ENCODE peak calls at places on chromosomes 12 and 14, in five cellular contexts. U, R, C, Y and B are unnamed samples. For H3K4me1, the result is how much of the 10 kb centered on the place peaks cover.

GRCh38 chr12:90280033-90280432 is 571.4 kb upstream of the ATP2B1 start:
- DNase-seq in U (no peak), R (peak), Y (no peak), C (no peak), B (no peak)

GRCh38 chr12:2138294-2138693 is 85.5 kb downstream of the CACNA1C start:
- DNase-seq in U (no peak), Y (no peak), R (no peak), C (no peak), B (no peak)

GRCh38 chr12:125330645-125331341 is 265.6 kb downstream of the AACS start:
- DNase-seq in Y (peak), U (no peak), R (peak), C (peak), B (peak)

GRCh38 chr14:23121401-23121800 is 2.3 kb upstream of the CEBPE start:
- DNase-seq in U (peak), Y (peak), R (peak), C (no peak), B (no peak)

GRCh38 chr12:76874027-76874426 is 4.8 kb downstream of the CSRP2 start:
- DNase-seq in Y (no peak), C (no peak), U (no peak), R (no peak), B (no peak)

GRCh38 chr12:42744539-42745156 is 155.1 kb upstream of the PRICKLE1 start:
- DNase-seq in Y (no peak), C (no peak), R (peak), U (no peak), B (no peak)

GRCh38 chr12:2382391-2383155 is 329.8 kb downstream of the CACNA1C start:
- DNase-seq in U (no peak), Y (peak), C (no peak), R (no peak), B (no peak)

GRCh38 chr14:70887207-70888150 is 19.8 kb upstream of the PCNX1 start:
- DNase-seq in U (no peak), Y (no peak), C (no peak), R (no peak), B (no peak)

GRCh38 chr12:3998397-3998796 is 125.2 kb upstream of the PARP11 start:
- DNase-seq in C (no peak), U (no peak), Y (no peak), R (no peak), B (no peak)

GRCh38 chr12:126608607-126609175 is 1543.5 kb downstream of the AACS start:
- DNase-seq in U (no peak), R (no peak), Y (no peak), C (no peak), B (no peak)

GRCh38 chr12:115941362-115941761 is 336.1 kb downstream of the MED13L start:
- DNase-seq in U (no peak), C (no peak), Y (peak), R (peak), B (no peak)

GRCh38 chr14:31926123-31926522 is 151.0 kb upstream of the ARHGAP5 start:
- DNase-seq in C (peak), Y (no peak), U (no peak), R (peak), B (no peak)

GRCh38 chr14:95397325-95397724 is 77.6 kb upstream of the CLMN start:
- DNase-seq in U (no peak), R (no peak), C (no peak), Y (no peak), B (no peak)

GRCh38 chr14:24332094-24332983 is 2.5 kb downstream of the ADCY4 start:
- DNase-seq in Y (peak), C (peak), R (peak), U (peak), B (peak)

DNA sequence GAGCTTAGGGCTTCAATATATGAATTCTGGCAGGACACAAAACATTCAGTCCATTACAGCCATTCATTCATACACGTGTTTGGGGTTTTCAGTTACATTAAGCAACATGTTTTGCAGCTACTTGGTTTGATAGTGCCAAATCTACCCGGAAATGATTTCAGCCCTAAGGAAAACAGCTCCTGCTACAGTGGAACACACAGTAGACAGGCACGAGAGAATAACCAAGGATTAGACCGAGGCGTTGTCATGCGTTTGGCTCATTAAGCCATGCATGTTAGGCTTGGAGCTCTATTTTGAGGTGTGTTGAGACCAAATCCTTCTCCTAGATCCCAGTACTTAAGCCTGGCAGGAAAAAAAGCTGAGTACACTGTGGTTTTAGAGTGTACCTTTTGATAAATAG is 177.4 kb downstream of the PRKCH start:
- DNase-seq in U (no peak), C (no peak), Y (no peak), R (no peak), B (no peak)
- H3K27ac ChIP-seq in U (peak), C (no peak), Y (no peak), R (no peak), B (peak)

DNA sequence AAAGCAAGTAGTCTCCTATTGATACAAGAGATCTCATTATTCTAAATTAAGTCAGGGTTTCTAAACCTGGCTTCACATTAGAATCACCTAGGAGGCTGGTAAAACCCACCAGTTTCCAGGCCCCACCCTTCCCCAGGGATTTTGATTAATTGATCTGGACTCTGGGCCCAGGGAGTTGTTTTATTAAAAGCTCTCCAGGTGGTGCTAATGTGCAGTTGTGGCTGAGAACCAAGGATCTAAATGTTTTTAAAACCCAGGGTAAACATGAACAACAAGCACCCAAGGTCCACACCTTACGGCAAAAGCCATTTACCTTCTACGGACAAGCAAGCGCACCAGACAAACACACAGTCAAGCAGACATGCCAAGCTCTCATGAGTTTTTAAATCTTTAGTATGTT is 73.9 kb downstream of the SLC2A13 start:
- DNase-seq in U (no peak), Y (no peak), C (no peak), R (no peak), B (no peak)
- TF ChIP-seq CTCF in U (no peak), Y (no peak), C (peak), R (no peak), B (no peak)

GRCh38 chr14:69647216-69647615 is 35.8 kb downstream of the SUSD6 start:
- DNase-seq in C (no peak), Y (no peak), U (no peak), R (no peak), B (no peak)
- H3K4me1 ChIP-seq in C (under half), Y (under half), U (half or more), R (half or more), B (under half)

GRCh38 chr12:117051380-117051779 is 47.8 kb downstream of the TESC start:
- DNase-seq in C (no peak), Y (peak), R (no peak), U (no peak), B (no peak)

GRCh38 chr12:117053597-117054201 is 45.5 kb downstream of the TESC start:
- DNase-seq in C (no peak), U (no peak), R (no peak), Y (peak), B (no peak)

GRCh38 chr12:117053050-117053400 is 46.2 kb downstream of the TESC start:
- DNase-seq in R (no peak), Y (no peak), U (no peak), C (no peak), B (no peak)

GRCh38 chr12:117054279-117054678 is 44.9 kb downstream of the TESC start:
- DNase-seq in R (no peak), U (no peak), C (no peak), Y (no peak), B (no peak)

DNA sequence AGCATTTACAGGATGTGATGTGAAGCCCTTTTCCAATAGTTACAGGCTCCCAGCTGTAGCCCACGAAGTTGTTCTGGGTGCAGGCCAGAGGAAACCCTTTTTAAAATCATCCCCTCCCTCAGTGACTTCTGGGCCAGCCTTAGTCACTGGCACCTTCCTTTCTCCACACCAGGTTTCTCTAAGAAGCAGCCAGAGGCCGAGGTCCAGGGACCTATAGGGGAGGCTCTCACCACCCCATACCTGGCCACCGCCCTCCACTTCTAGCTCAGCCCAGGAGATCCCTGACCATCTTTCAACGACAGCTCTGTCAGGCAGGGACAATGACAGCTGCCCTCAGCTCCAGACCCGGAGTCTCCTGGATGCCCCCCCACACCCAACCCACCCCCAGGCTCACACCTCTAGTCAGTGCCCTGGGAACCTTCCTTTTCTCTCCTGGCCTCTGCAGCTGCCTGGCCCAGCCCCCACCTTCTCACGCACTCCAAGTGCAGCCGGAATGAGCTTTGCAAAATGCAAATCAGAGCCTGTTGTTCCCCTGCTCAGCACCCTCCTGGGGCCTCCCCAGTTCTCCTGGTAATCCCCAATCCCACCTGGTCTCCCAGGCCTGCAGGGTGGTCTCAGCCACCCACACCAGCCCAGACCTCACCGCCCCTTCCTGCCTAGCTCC is 46.7 kb downstream of the TESC start:
- DNase-seq in C (peak), U (no peak), R (no peak), Y (peak), B (no peak)
- H3K27ac ChIP-seq in C (peak), U (no peak), R (no peak), Y (no peak), B (peak)

DNA sequence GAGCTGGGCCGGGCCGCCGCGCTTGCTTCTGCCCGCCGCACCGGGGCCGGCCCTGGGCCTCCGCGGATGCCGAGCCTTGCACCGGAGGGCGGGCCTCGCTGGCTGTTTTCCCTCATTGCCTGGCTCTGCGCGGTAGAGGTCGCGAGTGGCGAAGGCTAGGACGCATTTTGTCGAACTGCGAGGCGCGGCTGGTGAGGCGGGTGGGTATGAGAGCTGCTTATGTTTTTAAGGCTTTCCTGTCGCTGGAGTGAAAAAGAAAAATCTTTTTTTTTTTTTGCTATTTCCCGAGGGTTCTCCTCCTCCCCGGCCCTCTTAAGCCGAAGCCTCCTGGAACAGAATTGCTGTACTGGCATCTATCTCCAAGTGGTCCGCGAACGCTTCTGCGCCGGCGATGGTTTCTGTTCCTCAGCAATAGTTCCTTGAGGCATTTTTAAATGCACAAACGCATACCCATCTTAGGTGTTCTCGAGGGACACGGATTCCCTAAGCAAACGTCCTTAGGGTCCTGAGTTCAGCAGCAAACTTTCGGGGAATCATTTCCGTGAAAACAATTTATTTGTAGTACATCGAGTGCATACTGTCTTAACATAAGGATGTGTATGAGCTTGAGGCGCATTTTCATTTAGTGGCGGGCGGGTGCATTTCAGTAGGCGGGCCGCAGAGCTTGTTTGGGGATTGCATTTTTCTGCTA is 631 bp downstream of the RESF1 start:
- DNase-seq in U (peak), R (peak), Y (no peak), C (peak), B (peak)
- TF ChIP-seq CTCF in U (no peak), R (no peak), Y (peak), C (no peak), B (no peak)

GRCh38 chr12:71653137-71653536 is 10.5 kb downstream of the ZFC3H1 start:
- DNase-seq in U (no peak), R (no peak), Y (no peak), C (no peak), B (no peak)
- H3K4me1 ChIP-seq in U (under half), R (under half), Y (under half), C (under half), B (under half)

GRCh38 chr12:28223853-28224252 is 33.6 kb downstream of the CCDC91 start:
- DNase-seq in U (no peak), R (no peak), Y (no peak), C (no peak), B (no peak)
- H3K27ac ChIP-seq in U (no peak), R (no peak), Y (no peak), C (no peak), B (no peak)

GRCh38 chr12:24719293-24719721 is 229.6 kb downstream of the BCAT1 start:
- DNase-seq in U (no peak), Y (no peak), C (no peak), R (no peak), B (no peak)

GRCh38 chr12:24714237-24714636 is 234.7 kb downstream of the BCAT1 start:
- DNase-seq in Y (no peak), R (no peak), U (no peak), C (no peak), B (no peak)

GRCh38 chr12:24723759-24724158 is 225.1 kb downstream of the BCAT1 start:
- DNase-seq in R (no peak), C (no peak), Y (no peak), U (no peak), B (no peak)

DNA sequence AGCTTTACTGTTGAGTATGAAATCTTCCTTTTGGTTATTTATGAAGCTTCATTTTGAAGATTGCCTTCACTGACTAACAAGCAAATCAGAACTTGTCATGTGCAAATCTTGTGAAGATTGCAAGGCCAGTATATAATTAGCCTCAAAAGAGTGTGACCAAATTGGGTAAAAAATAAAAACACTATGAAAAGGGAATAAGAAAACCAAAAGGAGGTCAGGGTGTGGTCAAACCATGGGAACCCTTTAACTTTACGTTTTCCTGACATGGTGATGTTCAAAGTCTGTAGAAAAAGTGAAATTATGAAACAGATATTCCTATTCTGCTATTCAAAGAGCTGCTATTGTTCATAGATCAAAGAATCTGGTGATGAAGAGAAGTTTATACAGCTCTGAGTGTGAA is 230.3 kb downstream of the BCAT1 start:
- DNase-seq in R (no peak), Y (no peak), C (no peak), U (no peak), B (no peak)
- TF ChIP-seq CTCF in R (no peak), Y (no peak), C (no peak), U (no peak), B (no peak)

GRCh38 chr12:121628536-121628935 is 2.2 kb downstream of the ORAI1 start:
- DNase-seq in R (no peak), C (no peak), Y (no peak), U (no peak), B (no peak)

GRCh38 chr12:121630791-121631190 is 4.5 kb downstream of the ORAI1 start:
- DNase-seq in Y (no peak), R (no peak), C (no peak), U (no peak), B (no peak)

GRCh38 chr12:121626087-121626852 is at the start of gene ORAI1:
- DNase-seq in R (peak), U (peak), Y (peak), C (peak), B (peak)

GRCh38 chr12:121626853-121627623 is 708 bp downstream of the ORAI1 start:
- DNase-seq in Y (peak), U (peak), C (peak), R (peak), B (peak)

GRCh38 chr12:121628037-121628436 is 1.7 kb downstream of the ORAI1 start:
- DNase-seq in U (no peak), Y (no peak), C (no peak), R (peak), B (no peak)
- H3K4me1 ChIP-seq in U (under half), Y (under half), C (half or more), R (under half), B (under half)